ENCODE peak calls at places on chromosome 6, in ten cellular contexts. One of them, this sample, is unnamed.
A peak's percentile ranks its signal among the peaks of the same experiment; 100 is the strongest.

GRCh38 chr6:7311920-7312615 is 931 bp downstream of the SSR1 start:
- DNase-seq in fibroblast of the aortic adventitia: peak; percentile 5
- DNase-seq in stimulated activated CD4-positive, alpha-beta T cell treated with anti-CD3 and anti-CD28 coated beads, Interleukin-12 subunit alpha, Interleukin-12 subunit beta, amount 100 ng/mL, for 48 hours: no peak
- DNase-seq in right lobe of liver: no peak
- DNase-seq in activated effector memory CD4-positive, alpha-beta T cell treated with Interleukin-2 at 50 U/mL for 16 hours: no peak
- DNase-seq in NCI-H524: no peak
- DNase-seq in WERI-Rb-1: no peak
- DNase-seq in stimulated activated CD8-positive, alpha-beta memory T cell treated with anti-CD3 and anti-CD28 coated beads, Interleukin-2, amount 100 ng/mL, for 48 hours: no peak
- DNase-seq in DMS53: no peak
- DNase-seq in anterior cingulate cortex: peak; percentile 37
- DNase-seq in this sample: no peak

GRCh38 chr6:36444470-36444869 is 1.7 kb downstream of the KCTD20 start:
- DNase-seq in fibroblast of the aortic adventitia: peak; percentile 98
- DNase-seq in stimulated activated CD4-positive, alpha-beta T cell treated with anti-CD3 and anti-CD28 coated beads, Interleukin-12 subunit alpha, Interleukin-12 subunit beta, amount 100 ng/mL, for 48 hours: no peak
- DNase-seq in right lobe of liver: no peak
- DNase-seq in activated effector memory CD4-positive, alpha-beta T cell treated with Interleukin-2 at 50 U/mL for 16 hours: no peak
- DNase-seq in NCI-H524: no peak
- DNase-seq in WERI-Rb-1: peak; percentile 66
- DNase-seq in stimulated activated CD8-positive, alpha-beta memory T cell treated with anti-CD3 and anti-CD28 coated beads, Interleukin-2, amount 100 ng/mL, for 48 hours: no peak
- DNase-seq in DMS53: no peak
- DNase-seq in anterior cingulate cortex: no peak
- DNase-seq in this sample: no peak

GRCh38 chr6:45398075-45398817 is 20.5 kb upstream of the SUPT3H start:
- DNase-seq in fibroblast of the aortic adventitia: no peak
- DNase-seq in stimulated activated CD4-positive, alpha-beta T cell treated with anti-CD3 and anti-CD28 coated beads, Interleukin-12 subunit alpha, Interleukin-12 subunit beta, amount 100 ng/mL, for 48 hours: no peak
- DNase-seq in right lobe of liver: no peak
- DNase-seq in activated effector memory CD4-positive, alpha-beta T cell treated with Interleukin-2 at 50 U/mL for 16 hours: no peak
- DNase-seq in NCI-H524: no peak
- DNase-seq in WERI-Rb-1: no peak
- DNase-seq in stimulated activated CD8-positive, alpha-beta memory T cell treated with anti-CD3 and anti-CD28 coated beads, Interleukin-2, amount 100 ng/mL, for 48 hours: no peak
- DNase-seq in DMS53: no peak
- DNase-seq in anterior cingulate cortex: no peak
- DNase-seq in this sample: no peak

GRCh38 chr6:159074120-159074684 is 29.4 kb upstream of the TAGAP start:
- DNase-seq in fibroblast of the aortic adventitia: peak; percentile 58
- DNase-seq in stimulated activated CD4-positive, alpha-beta T cell treated with anti-CD3 and anti-CD28 coated beads, Interleukin-12 subunit alpha, Interleukin-12 subunit beta, amount 100 ng/mL, for 48 hours: no peak
- DNase-seq in right lobe of liver: no peak
- DNase-seq in activated effector memory CD4-positive, alpha-beta T cell treated with Interleukin-2 at 50 U/mL for 16 hours: no peak
- DNase-seq in NCI-H524: peak; percentile 92
- DNase-seq in WERI-Rb-1: peak; percentile 16
- DNase-seq in stimulated activated CD8-positive, alpha-beta memory T cell treated with anti-CD3 and anti-CD28 coated beads, Interleukin-2, amount 100 ng/mL, for 48 hours: no peak
- DNase-seq in DMS53: peak; percentile 52
- DNase-seq in anterior cingulate cortex: peak; percentile 49
- DNase-seq in this sample: no peak

GRCh38 chr6:166266336-166266735 is 41.9 kb downstream of the PRR18 start:
- DNase-seq in fibroblast of the aortic adventitia: no peak
- DNase-seq in stimulated activated CD4-positive, alpha-beta T cell treated with anti-CD3 and anti-CD28 coated beads, Interleukin-12 subunit alpha, Interleukin-12 subunit beta, amount 100 ng/mL, for 48 hours: no peak
- DNase-seq in right lobe of liver: no peak
- DNase-seq in activated effector memory CD4-positive, alpha-beta T cell treated with Interleukin-2 at 50 U/mL for 16 hours: no peak
- DNase-seq in NCI-H524: no peak
- DNase-seq in WERI-Rb-1: no peak
- DNase-seq in stimulated activated CD8-positive, alpha-beta memory T cell treated with anti-CD3 and anti-CD28 coated beads, Interleukin-2, amount 100 ng/mL, for 48 hours: no peak
- DNase-seq in DMS53: peak; percentile 28
- DNase-seq in anterior cingulate cortex: no peak
- DNase-seq in this sample: no peak

GRCh38 chr6:113734886-113735481 is 122.2 kb upstream of the MARCKS start:
- DNase-seq in fibroblast of the aortic adventitia: peak; percentile 61
- DNase-seq in stimulated activated CD4-positive, alpha-beta T cell treated with anti-CD3 and anti-CD28 coated beads, Interleukin-12 subunit alpha, Interleukin-12 subunit beta, amount 100 ng/mL, for 48 hours: no peak
- DNase-seq in right lobe of liver: no peak
- DNase-seq in activated effector memory CD4-positive, alpha-beta T cell treated with Interleukin-2 at 50 U/mL for 16 hours: no peak
- DNase-seq in NCI-H524: no peak
- DNase-seq in WERI-Rb-1: no peak
- DNase-seq in stimulated activated CD8-positive, alpha-beta memory T cell treated with anti-CD3 and anti-CD28 coated beads, Interleukin-2, amount 100 ng/mL, for 48 hours: no peak
- DNase-seq in DMS53: peak; percentile 35
- DNase-seq in anterior cingulate cortex: no peak
- DNase-seq in this sample: no peak

GRCh38 chr6:109373762-109374161 is 8.5 kb downstream of the CD164 start:
- DNase-seq in fibroblast of the aortic adventitia: no peak
- DNase-seq in stimulated activated CD4-positive, alpha-beta T cell treated with anti-CD3 and anti-CD28 coated beads, Interleukin-12 subunit alpha, Interleukin-12 subunit beta, amount 100 ng/mL, for 48 hours: peak; percentile 53
- DNase-seq in right lobe of liver: no peak
- DNase-seq in activated effector memory CD4-positive, alpha-beta T cell treated with Interleukin-2 at 50 U/mL for 16 hours: no peak
- DNase-seq in NCI-H524: no peak
- DNase-seq in WERI-Rb-1: no peak
- DNase-seq in stimulated activated CD8-positive, alpha-beta memory T cell treated with anti-CD3 and anti-CD28 coated beads, Interleukin-2, amount 100 ng/mL, for 48 hours: no peak
- DNase-seq in DMS53: peak; percentile 33
- DNase-seq in anterior cingulate cortex: no peak
- DNase-seq in this sample: peak; percentile 29

GRCh38 chr6:133645000-133645619 is 243.8 kb upstream of the TCF21 start:
- DNase-seq in fibroblast of the aortic adventitia: peak; percentile 64
- DNase-seq in stimulated activated CD4-positive, alpha-beta T cell treated with anti-CD3 and anti-CD28 coated beads, Interleukin-12 subunit alpha, Interleukin-12 subunit beta, amount 100 ng/mL, for 48 hours: no peak
- DNase-seq in right lobe of liver: no peak
- DNase-seq in activated effector memory CD4-positive, alpha-beta T cell treated with Interleukin-2 at 50 U/mL for 16 hours: no peak
- DNase-seq in NCI-H524: no peak
- DNase-seq in WERI-Rb-1: no peak
- DNase-seq in stimulated activated CD8-positive, alpha-beta memory T cell treated with anti-CD3 and anti-CD28 coated beads, Interleukin-2, amount 100 ng/mL, for 48 hours: no peak
- DNase-seq in DMS53: no peak
- DNase-seq in anterior cingulate cortex: no peak
- DNase-seq in this sample: no peak

GRCh38 chr6:36679043-36679821 is 718 bp downstream of the CDKN1A start:
- DNase-seq in fibroblast of the aortic adventitia: peak; percentile 60
- DNase-seq in stimulated activated CD4-positive, alpha-beta T cell treated with anti-CD3 and anti-CD28 coated beads, Interleukin-12 subunit alpha, Interleukin-12 subunit beta, amount 100 ng/mL, for 48 hours: no peak
- DNase-seq in right lobe of liver: peak; percentile 89
- DNase-seq in activated effector memory CD4-positive, alpha-beta T cell treated with Interleukin-2 at 50 U/mL for 16 hours: no peak
- DNase-seq in NCI-H524: peak; percentile 34
- DNase-seq in WERI-Rb-1: peak; percentile 61
- DNase-seq in stimulated activated CD8-positive, alpha-beta memory T cell treated with anti-CD3 and anti-CD28 coated beads, Interleukin-2, amount 100 ng/mL, for 48 hours: no peak
- DNase-seq in DMS53: peak; percentile 76
- DNase-seq in anterior cingulate cortex: peak; percentile 42
- DNase-seq in this sample: peak; percentile 31

GRCh38 chr6:99434702-99435530 is 9.8 kb upstream of the PNISR start:
- DNase-seq in fibroblast of the aortic adventitia: peak; percentile 59
- DNase-seq in stimulated activated CD4-positive, alpha-beta T cell treated with anti-CD3 and anti-CD28 coated beads, Interleukin-12 subunit alpha, Interleukin-12 subunit beta, amount 100 ng/mL, for 48 hours: no peak
- DNase-seq in right lobe of liver: no peak
- DNase-seq in activated effector memory CD4-positive, alpha-beta T cell treated with Interleukin-2 at 50 U/mL for 16 hours: no peak
- DNase-seq in NCI-H524: peak; percentile 16
- DNase-seq in WERI-Rb-1: no peak
- DNase-seq in stimulated activated CD8-positive, alpha-beta memory T cell treated with anti-CD3 and anti-CD28 coated beads, Interleukin-2, amount 100 ng/mL, for 48 hours: no peak
- DNase-seq in DMS53: peak; percentile 37
- DNase-seq in anterior cingulate cortex: no peak
- DNase-seq in this sample: no peak

GRCh38 chr6:129006685-129007514 is 124.0 kb downstream of the LAMA2 start:
- DNase-seq in fibroblast of the aortic adventitia: no peak
- DNase-seq in stimulated activated CD4-positive, alpha-beta T cell treated with anti-CD3 and anti-CD28 coated beads, Interleukin-12 subunit alpha, Interleukin-12 subunit beta, amount 100 ng/mL, for 48 hours: no peak
- DNase-seq in right lobe of liver: no peak
- DNase-seq in activated effector memory CD4-positive, alpha-beta T cell treated with Interleukin-2 at 50 U/mL for 16 hours: no peak
- DNase-seq in NCI-H524: peak; percentile 89
- DNase-seq in WERI-Rb-1: peak; percentile 47
- DNase-seq in stimulated activated CD8-positive, alpha-beta memory T cell treated with anti-CD3 and anti-CD28 coated beads, Interleukin-2, amount 100 ng/mL, for 48 hours: no peak
- DNase-seq in DMS53: no peak
- DNase-seq in anterior cingulate cortex: no peak
- DNase-seq in this sample: no peak

GRCh38 chr6:41191569-41191968 is 9.4 kb downstream of the TREML2 start:
- DNase-seq in fibroblast of the aortic adventitia: peak; percentile 7
- DNase-seq in stimulated activated CD4-positive, alpha-beta T cell treated with anti-CD3 and anti-CD28 coated beads, Interleukin-12 subunit alpha, Interleukin-12 subunit beta, amount 100 ng/mL, for 48 hours: peak; percentile 19
- DNase-seq in right lobe of liver: no peak
- DNase-seq in activated effector memory CD4-positive, alpha-beta T cell treated with Interleukin-2 at 50 U/mL for 16 hours: no peak
- DNase-seq in NCI-H524: no peak
- DNase-seq in WERI-Rb-1: peak; percentile 65
- DNase-seq in stimulated activated CD8-positive, alpha-beta memory T cell treated with anti-CD3 and anti-CD28 coated beads, Interleukin-2, amount 100 ng/mL, for 48 hours: no peak
- DNase-seq in DMS53: peak; percentile 40
- DNase-seq in anterior cingulate cortex: no peak
- DNase-seq in this sample: no peak

GRCh38 chr6:37965964-37966676 is 146.6 kb downstream of the ZFAND3 start:
- DNase-seq in fibroblast of the aortic adventitia: peak; percentile 75
- DNase-seq in stimulated activated CD4-positive, alpha-beta T cell treated with anti-CD3 and anti-CD28 coated beads, Interleukin-12 subunit alpha, Interleukin-12 subunit beta, amount 100 ng/mL, for 48 hours: no peak
- DNase-seq in right lobe of liver: no peak
- DNase-seq in activated effector memory CD4-positive, alpha-beta T cell treated with Interleukin-2 at 50 U/mL for 16 hours: no peak
- DNase-seq in NCI-H524: no peak
- DNase-seq in WERI-Rb-1: no peak
- DNase-seq in stimulated activated CD8-positive, alpha-beta memory T cell treated with anti-CD3 and anti-CD28 coated beads, Interleukin-2, amount 100 ng/mL, for 48 hours: no peak
- DNase-seq in DMS53: peak; percentile 12
- DNase-seq in anterior cingulate cortex: no peak
- DNase-seq in this sample: no peak

GRCh38 chr6:46324706-46325105 is 153.9 kb upstream of the ENPP5 start:
- DNase-seq in fibroblast of the aortic adventitia: no peak
- DNase-seq in stimulated activated CD4-positive, alpha-beta T cell treated with anti-CD3 and anti-CD28 coated beads, Interleukin-12 subunit alpha, Interleukin-12 subunit beta, amount 100 ng/mL, for 48 hours: no peak
- DNase-seq in right lobe of liver: no peak
- DNase-seq in activated effector memory CD4-positive, alpha-beta T cell treated with Interleukin-2 at 50 U/mL for 16 hours: no peak
- DNase-seq in NCI-H524: no peak
- DNase-seq in WERI-Rb-1: no peak
- DNase-seq in stimulated activated CD8-positive, alpha-beta memory T cell treated with anti-CD3 and anti-CD28 coated beads, Interleukin-2, amount 100 ng/mL, for 48 hours: no peak
- DNase-seq in DMS53: no peak
- DNase-seq in anterior cingulate cortex: no peak
- DNase-seq in this sample: no peak

This sample was measured in stimulated activated naive B cell treated with anti-CD40 and anti-IgM and Interleukin-4, amounts not matched to agents 10 μg/mL and 1 μg/mL and 100 μg/mL, for 72 hours.